ENCODE peak calls at places on chromosomes 4 and X, in nine cellular contexts. K, B, N, L, W, G, M, O and P are unnamed samples.

GRCh38 chr4:122775987-122776836 is 43.7 kb downstream of the BBS12 start:
- DNase-seq in N (no peak), G (no peak), B (peak), O (no peak), K (no peak), W (no peak), M (no peak), L (no peak), P (no peak)

GRCh38 chr4:15006416-15007024 is 4.2 kb downstream of the CPEB2 start:
- DNase-seq in G (no peak), N (peak), L (no peak), M (no peak), W (no peak), K (no peak), O (peak), B (peak), P (peak)

GRCh38 chr4:70113656-70114055 is 40.4 kb upstream of the PRR27 start:
- DNase-seq in G (no peak), M (no peak), O (no peak), N (no peak), L (no peak), B (no peak), W (no peak), K (no peak), P (no peak)

GRCh38 chr4:22986262-22986661 is 293.5 kb downstream of the GBA3 start:
- DNase-seq in G (no peak), K (no peak), W (no peak), L (no peak), B (no peak), O (no peak), M (no peak), N (no peak), P (no peak)

GRCh38 chrX:104318330-104319009 is 63.7 kb upstream of the ESX1 start:
- DNase-seq in G (no peak), N (peak), O (peak), B (peak), L (no peak), K (no peak), W (peak), M (peak), P (no peak)

GRCh38 chr4:146520894-146521542 is 722 bp downstream of the SLC10A7 start:
- DNase-seq in W (peak), G (no peak), B (peak), M (peak), N (peak), O (peak), L (no peak), K (no peak), P (peak)

GRCh38 chr4:15341733-15342300 is 86.0 kb upstream of the C1QTNF7 start:
- DNase-seq in N (no peak), O (no peak), L (no peak), W (no peak), B (no peak), K (no peak), G (no peak), M (no peak), P (no peak)

GRCh38 chrX:101164766-101165590 is 54.6 kb upstream of the DRP2 start:
- DNase-seq in M (peak), L (no peak), N (no peak), G (no peak), W (no peak), O (peak), K (no peak), B (no peak), P (no peak)

GRCh38 chr4:163755013-163755412 is 260.5 kb downstream of the TMA16 start:
- DNase-seq in K (no peak), G (no peak), B (peak), M (no peak), L (no peak), N (peak), W (peak), O (peak), P (peak)

GRCh38 chr4:126954537-126955291 is 678.0 kb upstream of the INTU start:
- DNase-seq in B (no peak), K (no peak), O (no peak), L (no peak), M (no peak), N (no peak), W (no peak), G (no peak), P (no peak)

GRCh38 chrX:130030826-130031225 is 48.4 kb downstream of the BCORL1 start:
- DNase-seq in M (no peak), G (no peak), L (no peak), W (no peak), K (no peak), O (no peak), B (no peak), N (no peak), P (no peak)

GRCh38 chrX:373641-374471 is 12.9 kb downstream of the PPP2R3B start:
- DNase-seq in M (peak), O (no peak), N (peak), B (peak), K (no peak), G (peak), L (no peak), W (no peak), P (peak)

GRCh38 chr4:10872833-10873517 is 188.4 kb upstream of the CLNK start:
- DNase-seq in N (peak), W (no peak), G (no peak), K (no peak), M (no peak), L (no peak), B (no peak), O (peak), P (peak)

GRCh38 chrX:43644124-43644701 is 11.9 kb upstream of the MAOA start:
- DNase-seq in O (peak), K (no peak), G (no peak), W (peak), L (no peak), M (peak), B (peak), N (peak), P (no peak)

GRCh38 chr4:44425614-44426208 is 22.9 kb downstream of the KCTD8 start:
- DNase-seq in W (peak), G (no peak), O (peak), L (no peak), M (peak), B (peak), K (no peak), N (no peak), P (no peak)

GRCh38 chr4:173318648-173319211 is 15.4 kb downstream of the HMGB2 start:
- DNase-seq in B (peak), W (no peak), L (no peak), G (no peak), M (peak), K (no peak), N (peak), O (peak), P (no peak)

DNA sequence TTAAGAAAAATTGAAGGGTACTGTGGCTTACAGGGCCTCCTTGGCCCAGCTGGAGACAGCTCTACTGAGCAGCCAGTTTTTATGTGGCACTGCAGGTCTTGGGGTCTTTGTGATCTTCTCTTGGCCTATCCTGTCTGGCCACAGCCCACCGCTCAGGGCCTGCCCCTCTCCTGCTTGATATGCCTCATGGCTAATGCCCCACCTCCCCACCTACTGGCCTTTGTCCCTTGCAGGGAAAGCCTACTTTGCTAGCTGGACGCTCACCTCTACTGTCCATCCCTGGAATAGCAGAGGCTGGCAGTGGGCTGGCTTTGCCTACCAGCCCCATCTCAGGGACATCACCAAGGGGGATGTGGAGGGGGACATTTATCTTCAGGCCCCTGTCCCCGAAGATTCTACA is 134.1 kb downstream of the PJA1 start:
- DNase-seq in K (no peak), L (no peak), G (no peak), B (no peak), O (peak), N (no peak), M (no peak), W (no peak), P (no peak)
- TF ChIP-seq CTCF in K (no peak), L (no peak), G (no peak), B (peak), O (peak), N (no peak), M (peak), W (peak), P (no peak)

GRCh38 chr4:94453534-94453963 is 1.8 kb downstream of the PDLIM5 start:
- DNase-seq in W (no peak), L (no peak), M (no peak), B (no peak), K (no peak), G (no peak), N (no peak), O (no peak), P (peak)

GRCh38 chr4:94448815-94449375 is 2.8 kb upstream of the PDLIM5 start:
- DNase-seq in B (no peak), M (no peak), W (no peak), O (no peak), N (no peak), G (no peak), L (no peak), K (no peak), P (no peak)

GRCh38 chr4:94452476-94453300 is 946 bp downstream of the PDLIM5 start:
- DNase-seq in W (peak), L (peak), G (no peak), K (peak), M (peak), N (peak), B (peak), O (peak), P (peak)

GRCh38 chr4:94451669-94452475 is at the start of gene PDLIM5:
- DNase-seq in M (peak), G (peak), L (peak), K (peak), N (peak), O (peak), W (peak), B (peak), P (peak)

DNA sequence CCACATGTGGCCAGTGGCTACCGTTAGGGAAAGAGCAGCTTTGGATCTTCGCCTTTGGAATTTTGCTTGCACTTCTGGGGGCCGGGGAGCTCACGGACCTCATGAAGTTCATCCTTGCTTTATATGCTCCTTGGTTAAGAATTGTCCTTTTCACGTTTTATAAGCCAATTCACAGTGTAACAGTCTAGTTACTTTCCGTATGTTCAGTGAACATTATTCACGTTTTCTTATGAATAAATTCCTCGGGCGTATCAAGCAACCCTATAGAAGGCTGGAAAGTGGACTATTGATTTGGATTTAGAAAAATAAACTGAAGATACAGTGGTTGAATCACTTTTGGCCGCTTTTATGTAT is 714 bp upstream of the PDLIM5 start:
- DNase-seq in W (no peak), L (no peak), M (no peak), K (no peak), N (no peak), G (no peak), B (no peak), O (peak), P (peak)
- TF ChIP-seq CTCF in W (no peak), L (no peak), M (no peak), K (no peak), N (no peak), G (no peak), B (no peak), O (no peak), P (no peak)

GRCh38 chrX:112367065-112367464 is 284.5 kb upstream of the TRPC5 start:
- DNase-seq in L (no peak), G (no peak), N (no peak), B (no peak), M (no peak), O (no peak), W (no peak), K (no peak), P (no peak)

DNA sequence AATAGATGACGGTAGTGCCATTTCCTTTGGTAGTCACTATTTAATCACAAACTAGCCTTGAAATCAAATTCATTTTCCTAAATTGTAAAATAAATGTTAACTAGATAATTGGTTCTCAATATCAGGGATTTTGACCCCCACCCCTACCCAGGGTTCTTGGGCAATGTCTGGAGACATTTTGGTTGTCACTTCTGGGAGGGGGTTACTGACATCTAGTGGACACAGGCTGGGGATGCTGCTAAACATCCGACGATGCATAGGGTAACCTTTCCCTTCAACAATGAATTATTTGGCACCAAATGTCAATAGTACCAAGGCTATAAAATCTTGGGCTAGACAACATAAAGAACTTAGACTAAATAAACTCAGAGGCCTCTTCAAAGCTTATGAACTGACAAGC is 285.8 kb upstream of the TRPC5 start:
- DNase-seq in O (no peak), M (no peak), B (no peak), L (no peak), G (no peak), N (no peak), K (no peak), W (no peak), P (no peak)
- TF ChIP-seq CTCF in O (peak), M (no peak), B (no peak), L (no peak), G (no peak), N (peak), K (no peak), W (peak), P (peak)

GRCh38 chr4:7815562-7815961 is 124.1 kb downstream of the AFAP1 start:
- DNase-seq in W (peak), B (peak), N (peak), K (no peak), G (no peak), O (peak), L (no peak), M (peak), P (no peak)
- TF ChIP-seq CTCF in W (peak), B (no peak), N (no peak), K (no peak), G (no peak), O (peak), L (no peak), M (no peak), P (no peak)

GRCh38 chr4:55098805-55099204 is 26.6 kb downstream of the KDR start:
- DNase-seq in K (no peak), W (no peak), M (no peak), O (no peak), G (no peak), B (no peak), L (no peak), N (no peak), P (no peak)
- TF ChIP-seq CTCF in K (no peak), W (no peak), M (no peak), O (no peak), G (no peak), B (no peak), L (no peak), N (no peak), P (no peak)